ENCODE peak calls at places on chromosomes 7 and 10, in six cellular contexts. One of them, this sample, is unnamed.

GRCh38 chr7:32587431-32587948 is 92.2 kb downstream of the AVL9 start:
- DNase-seq in HEK293T: no peak
- DNase-seq in hippocampal formation: no peak
- DNase-seq in caudate nucleus: no peak
- DNase-seq in NCI-H226: peak
- DNase-seq in T-cell: no peak
- DNase-seq in this sample: no peak

GRCh38 chr7:40551685-40552576 is 417.1 kb downstream of the SUGCT start:
- DNase-seq in caudate nucleus: no peak
- DNase-seq in HEK293T: no peak
- DNase-seq in hippocampal formation: no peak
- DNase-seq in T-cell: no peak
- DNase-seq in NCI-H226: peak
- DNase-seq in this sample: no peak

GRCh38 chr10:66799474-66799873 is 126.4 kb upstream of the LRRTM3 start:
- DNase-seq in NCI-H226: no peak
- DNase-seq in HEK293T: no peak
- DNase-seq in caudate nucleus: no peak
- DNase-seq in hippocampal formation: no peak
- DNase-seq in T-cell: no peak
- DNase-seq in this sample: no peak

GRCh38 chr7:30301751-30302150 is 17.4 kb downstream of the ZNRF2 start:
- DNase-seq in hippocampal formation: no peak
- DNase-seq in caudate nucleus: no peak
- DNase-seq in T-cell: no peak
- DNase-seq in NCI-H226: no peak
- DNase-seq in HEK293T: no peak
- DNase-seq in this sample: no peak

GRCh38 chr10:15627617-15628196 is 92.0 kb downstream of the ITGA8 start:
- DNase-seq in caudate nucleus: no peak
- DNase-seq in HEK293T: no peak
- DNase-seq in hippocampal formation: no peak
- DNase-seq in NCI-H226: peak
- DNase-seq in T-cell: no peak
- DNase-seq in this sample: no peak

GRCh38 chr10:29495366-29495765 is 139.4 kb downstream of the SVIL start:
- DNase-seq in NCI-H226: no peak
- DNase-seq in caudate nucleus: no peak
- DNase-seq in HEK293T: no peak
- DNase-seq in hippocampal formation: no peak
- DNase-seq in T-cell: no peak
- DNase-seq in this sample: no peak

GRCh38 chr7:47601119-47601880 is 19.4 kb upstream of the TNS3 start:
- DNase-seq in caudate nucleus: no peak
- DNase-seq in T-cell: no peak
- DNase-seq in HEK293T: no peak
- DNase-seq in NCI-H226: peak
- DNase-seq in hippocampal formation: no peak
- DNase-seq in this sample: no peak

GRCh38 chr7:47905071-47905920 is 43.0 kb downstream of the PKD1L1 start:
- DNase-seq in T-cell: no peak
- DNase-seq in HEK293T: no peak
- DNase-seq in NCI-H226: no peak
- DNase-seq in caudate nucleus: no peak
- DNase-seq in hippocampal formation: no peak
- DNase-seq in this sample: no peak

GRCh38 chr7:157529768-157530560 is 193.2 kb downstream of the DNAJB6 start:
- DNase-seq in hippocampal formation: no peak
- DNase-seq in caudate nucleus: no peak
- DNase-seq in NCI-H226: no peak
- DNase-seq in HEK293T: no peak
- DNase-seq in T-cell: no peak
- DNase-seq in this sample: no peak

GRCh38 chr10:122864901-122865300 is 14.5 kb downstream of the FAM24B start:
- DNase-seq in caudate nucleus: no peak
- DNase-seq in HEK293T: no peak
- DNase-seq in NCI-H226: no peak
- DNase-seq in T-cell: no peak
- DNase-seq in hippocampal formation: no peak
- DNase-seq in this sample: no peak

GRCh38 chr10:78717200-78717599 is 351.6 kb upstream of the ZMIZ1 start:
- DNase-seq in T-cell: no peak
- DNase-seq in NCI-H226: no peak
- DNase-seq in caudate nucleus: no peak
- DNase-seq in HEK293T: no peak
- DNase-seq in hippocampal formation: no peak
- DNase-seq in this sample: no peak

GRCh38 chr10:61992683-61993629 is 91.5 kb downstream of the ARID5B start:
- DNase-seq in NCI-H226: peak
- DNase-seq in T-cell: peak
- DNase-seq in HEK293T: no peak
- DNase-seq in caudate nucleus: no peak
- DNase-seq in hippocampal formation: no peak
- DNase-seq in this sample: no peak

GRCh38 chr7:108000875-108001758 is 1.8 kb downstream of the LAMB1 start:
- DNase-seq in caudate nucleus: no peak
- DNase-seq in NCI-H226: no peak
- DNase-seq in T-cell: no peak
- DNase-seq in HEK293T: no peak
- DNase-seq in hippocampal formation: no peak
- DNase-seq in this sample: no peak

GRCh38 chr10:108755661-108756060 is 1167.7 kb downstream of the XPNPEP1 start:
- DNase-seq in T-cell: no peak
- DNase-seq in hippocampal formation: no peak
- DNase-seq in NCI-H226: no peak
- DNase-seq in caudate nucleus: no peak
- DNase-seq in HEK293T: no peak
- DNase-seq in this sample: no peak

GRCh38 chr7:37119296-37119695 is 329.4 kb downstream of the ELMO1 start:
- DNase-seq in T-cell: no peak
- DNase-seq in hippocampal formation: no peak
- DNase-seq in NCI-H226: no peak
- DNase-seq in HEK293T: no peak
- DNase-seq in caudate nucleus: no peak
- DNase-seq in this sample: no peak

GRCh38 chr10:31157125-31157983 is 125.7 kb upstream of the ZNF438 start:
- DNase-seq in hippocampal formation: peak
- DNase-seq in HEK293T: no peak
- DNase-seq in T-cell: no peak
- DNase-seq in caudate nucleus: peak
- DNase-seq in NCI-H226: no peak
- DNase-seq in this sample: peak

GRCh38 chr7:132169730-132170129 is 406.5 kb downstream of the PLXNA4 start:
- DNase-seq in hippocampal formation: no peak
- DNase-seq in NCI-H226: no peak
- DNase-seq in HEK293T: no peak
- DNase-seq in caudate nucleus: no peak
- DNase-seq in T-cell: no peak
- DNase-seq in this sample: no peak

GRCh38 chr7:17773289-17773626 is 167.0 kb downstream of the SNX13 start:
- DNase-seq in HEK293T: no peak
- DNase-seq in hippocampal formation: no peak
- DNase-seq in caudate nucleus: no peak
- DNase-seq in T-cell: no peak
- DNase-seq in NCI-H226: peak
- DNase-seq in this sample: no peak

GRCh38 chr7:24732646-24733413 is 24.4 kb downstream of the GSDME start:
- DNase-seq in caudate nucleus: no peak
- DNase-seq in T-cell: no peak
- DNase-seq in hippocampal formation: no peak
- DNase-seq in HEK293T: no peak
- DNase-seq in NCI-H226: peak
- DNase-seq in this sample: no peak

GRCh38 chr7:40647719-40648118 is 512.9 kb downstream of the SUGCT start:
- DNase-seq in HEK293T: no peak
- DNase-seq in hippocampal formation: no peak
- DNase-seq in NCI-H226: peak
- DNase-seq in caudate nucleus: no peak
- DNase-seq in T-cell: no peak
- DNase-seq in this sample: no peak

GRCh38 chr7:128867842-128868623 is 5.4 kb downstream of the ATP6V1F start:
- DNase-seq in HEK293T: no peak
- DNase-seq in hippocampal formation: no peak
- DNase-seq in caudate nucleus: no peak
- DNase-seq in T-cell: no peak
- DNase-seq in NCI-H226: no peak
- DNase-seq in this sample: no peak

GRCh38 chr10:22597142-22597541 is 117.2 kb downstream of the PIP4K2A start:
- DNase-seq in caudate nucleus: no peak
- DNase-seq in hippocampal formation: no peak
- DNase-seq in T-cell: no peak
- DNase-seq in HEK293T: no peak
- DNase-seq in NCI-H226: no peak
- DNase-seq in this sample: no peak

GRCh38 chr10:86031-86430 is 36.9 kb upstream of the TUBB8 start:
- DNase-seq in HEK293T: no peak
- DNase-seq in NCI-H226: no peak
- DNase-seq in hippocampal formation: no peak
- DNase-seq in T-cell: no peak
- DNase-seq in caudate nucleus: no peak
- DNase-seq in this sample: no peak

GRCh38 chr7:155788616-155789000 is 23.7 kb downstream of the SHH start:
- DNase-seq in NCI-H226: no peak
- DNase-seq in T-cell: no peak
- DNase-seq in caudate nucleus: no peak
- DNase-seq in HEK293T: no peak
- DNase-seq in hippocampal formation: no peak
- DNase-seq in this sample: no peak

GRCh38 chr7:106504620-106505019 is 156.3 kb downstream of the CCDC71L start:
- DNase-seq in HEK293T: no peak
- DNase-seq in NCI-H226: no peak
- DNase-seq in T-cell: no peak
- DNase-seq in caudate nucleus: no peak
- DNase-seq in hippocampal formation: no peak
- DNase-seq in this sample: no peak

GRCh38 chr10:61028861-61029361 is 84.9 kb upstream of the RHOBTB1 start:
- DNase-seq in HEK293T: no peak
- DNase-seq in T-cell: no peak
- DNase-seq in hippocampal formation: no peak
- DNase-seq in NCI-H226: peak
- DNase-seq in caudate nucleus: no peak
- DNase-seq in this sample: no peak

GRCh38 chr7:142303650-142304049 is 45.8 kb upstream of the PRSS58 start:
- DNase-seq in HEK293T: peak
- DNase-seq in caudate nucleus: no peak
- DNase-seq in hippocampal formation: no peak
- DNase-seq in NCI-H226: no peak
- DNase-seq in T-cell: no peak
- DNase-seq in this sample: no peak

GRCh38 chr7:17098515-17098914 is 199.9 kb upstream of the AHR start:
- DNase-seq in HEK293T: no peak
- DNase-seq in caudate nucleus: no peak
- DNase-seq in T-cell: no peak
- DNase-seq in NCI-H226: no peak
- DNase-seq in hippocampal formation: no peak
- DNase-seq in this sample: no peak

GRCh38 chr7:107014381-107015023 is 30.0 kb upstream of the PRKAR2B start:
- DNase-seq in hippocampal formation: no peak
- DNase-seq in HEK293T: no peak
- DNase-seq in NCI-H226: peak
- DNase-seq in T-cell: no peak
- DNase-seq in caudate nucleus: no peak
- DNase-seq in this sample: no peak

GRCh38 chr10:52729259-52730104 is 43.1 kb downstream of the MBL2 start:
- DNase-seq in caudate nucleus: no peak
- DNase-seq in T-cell: no peak
- DNase-seq in HEK293T: peak
- DNase-seq in NCI-H226: no peak
- DNase-seq in hippocampal formation: no peak
- DNase-seq in this sample: no peak

GRCh38 chr7:67738145-67738544 is 741.5 kb downstream of the TYW1 start:
- DNase-seq in HEK293T: no peak
- DNase-seq in hippocampal formation: no peak
- DNase-seq in NCI-H226: no peak
- DNase-seq in caudate nucleus: no peak
- DNase-seq in T-cell: no peak
- DNase-seq in this sample: no peak

GRCh38 chr7:34523233-34523918 is 134.6 kb upstream of the NPSR1 start:
- DNase-seq in caudate nucleus: no peak
- DNase-seq in hippocampal formation: no peak
- DNase-seq in NCI-H226: peak
- DNase-seq in HEK293T: no peak
- DNase-seq in T-cell: no peak
- DNase-seq in this sample: no peak

GRCh38 chr7:27175626-27176342 is 1.7 kb upstream of the HOXA10 start:
- DNase-seq in caudate nucleus: no peak
- DNase-seq in HEK293T: no peak
- DNase-seq in hippocampal formation: no peak
- DNase-seq in NCI-H226: no peak
- DNase-seq in T-cell: no peak
- DNase-seq in this sample: no peak

GRCh38 chr10:12795318-12795717 is 206.2 kb downstream of the CCDC3 start:
- DNase-seq in hippocampal formation: no peak
- DNase-seq in caudate nucleus: no peak
- DNase-seq in NCI-H226: no peak
- DNase-seq in T-cell: no peak
- DNase-seq in HEK293T: no peak
- DNase-seq in this sample: no peak